ENCODE peak calls at places on chromosomes 4 and X, in ten cellular contexts. One of them, this sample, is unnamed.

GRCh38 chrX:140507982-140508305 is 3.1 kb upstream of the SOX3 start:
- DNase-seq in type B pancreatic cell: no peak
- DNase-seq in fibroblast of mammary gland: no peak
- DNase-seq in spleen: no peak
- DNase-seq in uterus: no peak
- DNase-seq in cardiac muscle cell: peak
- DNase-seq in tibial nerve: no peak
- DNase-seq in psoas muscle: no peak
- DNase-seq in ascending aorta: no peak
- DNase-seq in AG04449: no peak
- DNase-seq in this sample: no peak

GRCh38 chr4:72631296-72631695 is 62.3 kb upstream of the ADAMTS3 start:
- DNase-seq in type B pancreatic cell: no peak
- DNase-seq in fibroblast of mammary gland: peak
- DNase-seq in spleen: no peak
- DNase-seq in uterus: peak
- DNase-seq in cardiac muscle cell: peak
- DNase-seq in tibial nerve: peak
- DNase-seq in psoas muscle: peak
- DNase-seq in ascending aorta: no peak
- DNase-seq in AG04449: peak
- DNase-seq in this sample: peak

GRCh38 chr4:79227896-79228295 is 98.0 kb downstream of the NAA11 start:
- DNase-seq in type B pancreatic cell: no peak
- DNase-seq in fibroblast of mammary gland: peak
- DNase-seq in spleen: no peak
- DNase-seq in uterus: no peak
- DNase-seq in cardiac muscle cell: peak
- DNase-seq in tibial nerve: peak
- DNase-seq in psoas muscle: no peak
- DNase-seq in ascending aorta: no peak
- DNase-seq in AG04449: no peak
- DNase-seq in this sample: no peak

GRCh38 chr4:103499094-103499493 is 220.7 kb downstream of the TACR3 start:
- DNase-seq in type B pancreatic cell: no peak
- DNase-seq in fibroblast of mammary gland: peak
- DNase-seq in spleen: no peak
- DNase-seq in uterus: no peak
- DNase-seq in cardiac muscle cell: peak
- DNase-seq in tibial nerve: no peak
- DNase-seq in psoas muscle: no peak
- DNase-seq in ascending aorta: no peak
- DNase-seq in AG04449: no peak
- DNase-seq in this sample: no peak

GRCh38 chr4:80017125-80017854 is 55.7 kb downstream of the ANTXR2 start:
- DNase-seq in type B pancreatic cell: no peak
- DNase-seq in fibroblast of mammary gland: peak
- DNase-seq in spleen: no peak
- DNase-seq in uterus: no peak
- DNase-seq in cardiac muscle cell: peak
- DNase-seq in tibial nerve: no peak
- DNase-seq in psoas muscle: no peak
- DNase-seq in ascending aorta: no peak
- DNase-seq in AG04449: peak
- DNase-seq in this sample: no peak

GRCh38 chr4:127251423-127251822 is 381.3 kb upstream of the INTU start:
- DNase-seq in type B pancreatic cell: no peak
- DNase-seq in fibroblast of mammary gland: peak
- DNase-seq in spleen: no peak
- DNase-seq in uterus: no peak
- DNase-seq in cardiac muscle cell: peak
- DNase-seq in tibial nerve: no peak
- DNase-seq in psoas muscle: no peak
- DNase-seq in ascending aorta: no peak
- DNase-seq in AG04449: peak
- DNase-seq in this sample: no peak

GRCh38 chrX:153642313-153642654 is 4.7 kb upstream of the DUSP9 start:
- DNase-seq in type B pancreatic cell: no peak
- DNase-seq in fibroblast of mammary gland: no peak
- DNase-seq in spleen: peak
- DNase-seq in uterus: no peak
- DNase-seq in cardiac muscle cell: no peak
- DNase-seq in tibial nerve: no peak
- DNase-seq in psoas muscle: no peak
- DNase-seq in ascending aorta: peak
- DNase-seq in AG04449: no peak
- DNase-seq in this sample: no peak

GRCh38 chr4:118352843-118353373 is at the start of gene PRSS12:
- DNase-seq in type B pancreatic cell: peak
- DNase-seq in fibroblast of mammary gland: peak
- DNase-seq in spleen: peak
- DNase-seq in uterus: peak
- DNase-seq in cardiac muscle cell: peak
- DNase-seq in tibial nerve: peak
- DNase-seq in psoas muscle: peak
- DNase-seq in ascending aorta: peak
- DNase-seq in AG04449: no peak
- DNase-seq in this sample: peak

GRCh38 chrX:119071381-119071780 is 1.4 kb upstream of the CT47C1 start:
- DNase-seq in type B pancreatic cell: no peak
- DNase-seq in fibroblast of mammary gland: no peak
- DNase-seq in spleen: no peak
- DNase-seq in uterus: no peak
- DNase-seq in cardiac muscle cell: no peak
- DNase-seq in tibial nerve: no peak
- DNase-seq in psoas muscle: no peak
- DNase-seq in ascending aorta: no peak
- DNase-seq in AG04449: no peak
- DNase-seq in this sample: no peak

DNA sequence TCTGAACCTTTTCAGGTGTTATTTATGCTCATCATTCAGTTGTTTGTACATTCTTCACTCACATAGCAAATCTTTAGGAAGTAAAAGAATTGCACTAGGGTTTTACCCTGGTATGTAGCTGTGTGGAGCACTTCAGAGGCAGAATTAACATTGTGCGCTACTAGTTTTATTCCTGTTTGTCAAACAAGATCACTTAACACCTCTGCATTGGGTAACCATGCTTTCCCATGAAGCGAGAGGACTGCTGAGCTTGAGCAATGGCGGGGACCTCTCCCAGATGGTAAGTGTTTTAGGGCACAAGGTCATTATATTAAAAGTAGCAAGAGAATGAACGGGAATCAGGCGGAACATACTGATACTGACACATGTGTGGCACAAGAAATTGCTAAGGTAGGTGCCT is 59.2 kb downstream of the SHROOM3 start:
- DNase-seq in type B pancreatic cell: no peak
- DNase-seq in fibroblast of mammary gland: no peak
- DNase-seq in spleen: no peak
- DNase-seq in uterus: no peak
- DNase-seq in cardiac muscle cell: no peak
- DNase-seq in tibial nerve: no peak
- DNase-seq in psoas muscle: no peak
- DNase-seq in ascending aorta: no peak
- DNase-seq in AG04449: no peak
- DNase-seq in this sample: no peak
- TF ChIP-seq CTCF in type B pancreatic cell: no peak
- TF ChIP-seq CTCF in fibroblast of mammary gland: no peak
- TF ChIP-seq CTCF in spleen: no peak
- TF ChIP-seq CTCF in uterus: no peak
- TF ChIP-seq CTCF in cardiac muscle cell: no peak
- TF ChIP-seq CTCF in tibial nerve: no peak
- TF ChIP-seq CTCF in psoas muscle: no peak
- TF ChIP-seq CTCF in ascending aorta: no peak
- TF ChIP-seq CTCF in AG04449: no peak
- TF ChIP-seq CTCF in this sample: no peak

DNA sequence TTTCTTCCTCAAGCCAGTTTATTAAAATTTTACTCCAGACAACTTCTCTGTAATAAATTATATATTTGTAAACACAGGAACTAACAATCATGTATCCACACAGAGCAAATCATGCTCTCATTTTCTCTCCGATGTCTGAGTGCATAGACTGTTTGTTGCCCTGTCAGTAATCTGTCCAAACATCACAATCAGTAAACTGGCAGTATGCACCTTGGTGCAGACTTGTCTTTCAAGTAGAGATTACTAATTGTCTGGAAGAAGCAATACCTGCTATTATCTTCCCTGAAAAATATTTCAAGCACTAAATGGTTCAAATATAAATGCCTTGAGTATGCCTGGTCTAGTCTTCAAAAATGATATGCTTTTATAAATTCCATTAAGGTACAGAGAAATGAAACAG is 1260.9 kb downstream of the C4orf33 start:
- DNase-seq in type B pancreatic cell: no peak
- DNase-seq in fibroblast of mammary gland: no peak
- DNase-seq in spleen: no peak
- DNase-seq in uterus: no peak
- DNase-seq in cardiac muscle cell: no peak
- DNase-seq in tibial nerve: no peak
- DNase-seq in psoas muscle: no peak
- DNase-seq in ascending aorta: no peak
- DNase-seq in AG04449: no peak
- DNase-seq in this sample: no peak
- TF ChIP-seq CTCF in type B pancreatic cell: no peak
- TF ChIP-seq CTCF in fibroblast of mammary gland: no peak
- TF ChIP-seq CTCF in spleen: no peak
- TF ChIP-seq CTCF in uterus: no peak
- TF ChIP-seq CTCF in cardiac muscle cell: no peak
- TF ChIP-seq CTCF in tibial nerve: no peak
- TF ChIP-seq CTCF in psoas muscle: no peak
- TF ChIP-seq CTCF in ascending aorta: no peak
- TF ChIP-seq CTCF in AG04449: no peak
- TF ChIP-seq CTCF in this sample: no peak

GRCh38 chrX:155966876-155967275 is 30.6 kb upstream of the IL9R start:
- DNase-seq in type B pancreatic cell: no peak
- DNase-seq in fibroblast of mammary gland: peak
- DNase-seq in spleen: no peak
- DNase-seq in uterus: no peak
- DNase-seq in cardiac muscle cell: no peak
- DNase-seq in tibial nerve: no peak
- DNase-seq in psoas muscle: no peak
- DNase-seq in ascending aorta: no peak
- DNase-seq in AG04449: no peak
- DNase-seq in this sample: no peak
- TF ChIP-seq CTCF in type B pancreatic cell: peak
- TF ChIP-seq CTCF in fibroblast of mammary gland: peak
- TF ChIP-seq CTCF in spleen: peak
- TF ChIP-seq CTCF in uterus: no peak
- TF ChIP-seq CTCF in cardiac muscle cell: no peak
- TF ChIP-seq CTCF in tibial nerve: no peak
- TF ChIP-seq CTCF in psoas muscle: no peak
- TF ChIP-seq CTCF in ascending aorta: no peak
- TF ChIP-seq CTCF in AG04449: no peak
- TF ChIP-seq CTCF in this sample: no peak

DNA sequence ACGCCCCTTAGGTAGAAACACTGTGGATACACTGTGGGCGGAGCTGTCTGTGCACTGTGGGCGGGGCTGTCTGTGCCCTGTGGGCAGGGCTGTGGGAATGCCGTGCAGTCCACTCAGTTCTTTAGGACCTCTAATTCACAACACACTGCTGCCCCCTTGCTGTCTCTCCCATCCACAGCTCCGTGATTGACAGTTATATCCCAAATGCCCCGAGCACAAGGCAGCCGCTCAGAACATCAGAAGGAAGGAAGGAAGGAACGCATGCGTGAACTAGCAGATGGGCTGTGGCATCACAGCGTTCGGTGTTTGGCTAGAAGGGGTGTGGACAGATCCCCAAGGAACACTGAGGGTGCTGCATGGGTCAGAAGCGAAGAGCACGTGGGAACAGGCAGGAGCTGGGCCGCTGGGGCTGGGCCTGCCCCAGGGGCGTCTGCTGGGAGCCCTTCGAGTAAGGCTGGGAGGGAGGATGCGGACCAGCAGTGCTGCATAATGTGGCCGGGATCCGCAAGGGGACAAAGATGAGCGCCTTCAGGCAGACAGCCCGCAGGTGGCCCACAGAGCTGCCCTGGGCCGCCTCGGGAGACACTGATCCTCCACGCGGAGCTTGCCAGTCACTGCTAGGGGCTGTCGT is 29.8 kb downstream of the ACOX3 start:
- DNase-seq in type B pancreatic cell: no peak
- DNase-seq in fibroblast of mammary gland: peak
- DNase-seq in spleen: no peak
- DNase-seq in uterus: peak
- DNase-seq in cardiac muscle cell: peak
- DNase-seq in tibial nerve: peak
- DNase-seq in psoas muscle: peak
- DNase-seq in ascending aorta: no peak
- DNase-seq in AG04449: no peak
- DNase-seq in this sample: no peak
- TF ChIP-seq CTCF in type B pancreatic cell: peak
- TF ChIP-seq CTCF in fibroblast of mammary gland: peak
- TF ChIP-seq CTCF in spleen: peak
- TF ChIP-seq CTCF in uterus: peak
- TF ChIP-seq CTCF in cardiac muscle cell: peak
- TF ChIP-seq CTCF in tibial nerve: peak
- TF ChIP-seq CTCF in psoas muscle: peak
- TF ChIP-seq CTCF in ascending aorta: peak
- TF ChIP-seq CTCF in AG04449: peak
- TF ChIP-seq CTCF in this sample: no peak

DNA sequence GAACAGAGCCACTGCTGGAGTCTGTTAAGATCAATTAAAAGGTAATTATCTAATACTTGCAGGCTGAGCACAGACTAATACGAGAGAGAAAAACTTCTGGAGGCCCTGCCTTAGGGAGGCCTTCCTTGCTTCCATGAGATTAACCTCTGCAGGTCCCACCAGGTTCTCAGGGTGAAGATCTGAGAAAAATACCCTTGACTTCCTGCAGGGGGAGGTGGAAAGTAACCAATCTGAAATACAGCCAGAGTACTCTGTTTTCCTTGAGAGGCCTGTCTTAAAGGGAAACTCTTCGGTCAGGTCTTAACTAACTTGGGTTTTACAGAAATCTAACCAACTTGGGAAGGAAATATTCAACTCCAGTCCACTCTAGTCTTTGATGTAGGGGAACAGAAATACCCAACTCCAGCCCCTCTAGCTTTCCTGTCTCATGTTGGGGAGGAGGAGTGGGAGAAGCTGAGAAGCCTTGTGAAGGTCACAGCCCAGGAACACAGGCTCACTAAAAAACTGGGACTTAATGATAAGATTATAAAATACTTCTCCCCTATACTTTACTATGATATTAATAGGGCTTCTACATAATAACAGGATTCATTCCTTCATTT is 77.1 kb downstream of the TBCK start:
- DNase-seq in type B pancreatic cell: no peak
- DNase-seq in fibroblast of mammary gland: peak
- DNase-seq in spleen: no peak
- DNase-seq in uterus: no peak
- DNase-seq in cardiac muscle cell: peak
- DNase-seq in tibial nerve: no peak
- DNase-seq in psoas muscle: no peak
- DNase-seq in ascending aorta: no peak
- DNase-seq in AG04449: no peak
- DNase-seq in this sample: no peak
- TF ChIP-seq CTCF in type B pancreatic cell: peak
- TF ChIP-seq CTCF in fibroblast of mammary gland: peak
- TF ChIP-seq CTCF in spleen: peak
- TF ChIP-seq CTCF in uterus: peak
- TF ChIP-seq CTCF in cardiac muscle cell: peak
- TF ChIP-seq CTCF in tibial nerve: peak
- TF ChIP-seq CTCF in psoas muscle: peak
- TF ChIP-seq CTCF in ascending aorta: peak
- TF ChIP-seq CTCF in AG04449: peak
- TF ChIP-seq CTCF in this sample: peak

GRCh38 chr4:168942985-168943384 is 67.1 kb downstream of the CBR4 start:
- DNase-seq in type B pancreatic cell: no peak
- DNase-seq in fibroblast of mammary gland: peak
- DNase-seq in spleen: no peak
- DNase-seq in uterus: no peak
- DNase-seq in cardiac muscle cell: no peak
- DNase-seq in tibial nerve: no peak
- DNase-seq in psoas muscle: no peak
- DNase-seq in ascending aorta: no peak
- DNase-seq in AG04449: no peak
- DNase-seq in this sample: no peak
- TF ChIP-seq CTCF in type B pancreatic cell: peak
- TF ChIP-seq CTCF in fibroblast of mammary gland: peak
- TF ChIP-seq CTCF in spleen: peak
- TF ChIP-seq CTCF in uterus: peak
- TF ChIP-seq CTCF in cardiac muscle cell: peak
- TF ChIP-seq CTCF in tibial nerve: no peak
- TF ChIP-seq CTCF in psoas muscle: no peak
- TF ChIP-seq CTCF in ascending aorta: peak
- TF ChIP-seq CTCF in AG04449: peak
- TF ChIP-seq CTCF in this sample: no peak

This sample was measured in sigmoid colon.